ENCODE peak calls at places on chromosomes 5 and 9, in six cellular contexts. One of them, this sample, is unnamed.

GRCh38 chr9:97802276-97802675 is 50.8 kb upstream of the FOXE1 start:
- DNase-seq in H1: no peak
- DNase-seq in H9: no peak
- DNase-seq in mesenchymal stem cell: peak
- DNase-seq in IMR-90: peak
- DNase-seq in trophoblast cell: peak
- DNase-seq in this sample: no peak

GRCh38 chr9:137055385-137056364 is 1.8 kb upstream of the ENTPD2 start:
- DNase-seq in H1: no peak
- DNase-seq in mesenchymal stem cell: no peak
- DNase-seq in IMR-90: peak
- DNase-seq in trophoblast cell: no peak
- DNase-seq in H9: no peak
- DNase-seq in this sample: no peak

GRCh38 chr9:38641985-38642864 is 21.8 kb upstream of the ANKRD18A start:
- DNase-seq in trophoblast cell: no peak
- DNase-seq in H1: peak
- DNase-seq in mesenchymal stem cell: peak
- DNase-seq in IMR-90: peak
- DNase-seq in H9: peak
- DNase-seq in this sample: peak

GRCh38 chr5:393846-394275 is 49.1 kb upstream of the EXOC3 start:
- DNase-seq in mesenchymal stem cell: peak
- DNase-seq in H9: peak
- DNase-seq in H1: no peak
- DNase-seq in IMR-90: peak
- DNase-seq in trophoblast cell: peak
- DNase-seq in this sample: no peak

GRCh38 chr9:115884846-115885245 is 268.7 kb upstream of the PAPPA start:
- DNase-seq in IMR-90: peak
- DNase-seq in trophoblast cell: no peak
- DNase-seq in H9: no peak
- DNase-seq in H1: no peak
- DNase-seq in mesenchymal stem cell: peak
- DNase-seq in this sample: no peak

GRCh38 chr9:130405657-130406257 is 39.0 kb upstream of the ASS1 start:
- DNase-seq in H9: no peak
- DNase-seq in IMR-90: no peak
- DNase-seq in trophoblast cell: no peak
- DNase-seq in H1: no peak
- DNase-seq in mesenchymal stem cell: no peak
- DNase-seq in this sample: no peak

GRCh38 chr5:125326114-125326513 is 579.7 kb upstream of the ZNF608 start:
- DNase-seq in trophoblast cell: no peak
- DNase-seq in mesenchymal stem cell: peak
- DNase-seq in IMR-90: peak
- DNase-seq in H9: no peak
- DNase-seq in H1: no peak
- DNase-seq in this sample: no peak

GRCh38 chr9:87535817-87536539 is 38.3 kb downstream of the DAPK1 start:
- DNase-seq in IMR-90: no peak
- DNase-seq in trophoblast cell: no peak
- DNase-seq in mesenchymal stem cell: no peak
- DNase-seq in H1: no peak
- DNase-seq in H9: peak
- DNase-seq in this sample: no peak

GRCh38 chr9:134425401-134425800 is 99.1 kb downstream of the RXRA start:
- DNase-seq in H1: no peak
- DNase-seq in H9: no peak
- DNase-seq in IMR-90: no peak
- DNase-seq in trophoblast cell: no peak
- DNase-seq in mesenchymal stem cell: no peak
- DNase-seq in this sample: no peak

GRCh38 chr9:124343533-124344290 is 71.5 kb downstream of the PSMB7 start:
- DNase-seq in trophoblast cell: no peak
- DNase-seq in mesenchymal stem cell: no peak
- DNase-seq in H1: no peak
- DNase-seq in H9: no peak
- DNase-seq in IMR-90: no peak
- DNase-seq in this sample: no peak

GRCh38 chr9:2722715-2723114 is 5.4 kb downstream of the KCNV2 start:
- DNase-seq in H9: peak
- DNase-seq in IMR-90: peak
- DNase-seq in H1: no peak
- DNase-seq in mesenchymal stem cell: no peak
- DNase-seq in trophoblast cell: no peak
- DNase-seq in this sample: no peak

GRCh38 chr9:106487256-106487655 is 375.7 kb upstream of the ZNF462 start:
- DNase-seq in IMR-90: no peak
- DNase-seq in H1: no peak
- DNase-seq in mesenchymal stem cell: no peak
- DNase-seq in trophoblast cell: no peak
- DNase-seq in H9: no peak
- DNase-seq in this sample: no peak

GRCh38 chr9:21656776-21657637 is 145.4 kb upstream of the MTAP start:
- DNase-seq in IMR-90: peak
- DNase-seq in mesenchymal stem cell: no peak
- DNase-seq in H9: no peak
- DNase-seq in trophoblast cell: no peak
- DNase-seq in H1: no peak
- DNase-seq in this sample: no peak

GRCh38 chr5:142717582-142718215 is 31.8 kb upstream of the FGF1 start:
- DNase-seq in H9: peak
- DNase-seq in mesenchymal stem cell: peak
- DNase-seq in IMR-90: peak
- DNase-seq in trophoblast cell: no peak
- DNase-seq in H1: no peak
- DNase-seq in this sample: no peak

GRCh38 chr5:170107674-170108073 is 2.0 kb downstream of the FOXI1 start:
- DNase-seq in trophoblast cell: no peak
- DNase-seq in IMR-90: no peak
- DNase-seq in H9: no peak
- DNase-seq in H1: peak
- DNase-seq in mesenchymal stem cell: no peak
- DNase-seq in this sample: no peak

GRCh38 chr9:111399772-111400563 is 69.9 kb upstream of the OR2K2 start:
- DNase-seq in mesenchymal stem cell: peak
- DNase-seq in trophoblast cell: no peak
- DNase-seq in H9: peak
- DNase-seq in H1: peak
- DNase-seq in IMR-90: peak
- DNase-seq in this sample: no peak

GRCh38 chr9:17462869-17463464 is 115.9 kb upstream of the SH3GL2 start:
- DNase-seq in IMR-90: peak
- DNase-seq in trophoblast cell: peak
- DNase-seq in H1: no peak
- DNase-seq in mesenchymal stem cell: peak
- DNase-seq in H9: no peak
- DNase-seq in this sample: peak

GRCh38 chr5:30894811-30895210 is 298.7 kb upstream of the CDH6 start:
- DNase-seq in IMR-90: peak
- DNase-seq in H9: no peak
- DNase-seq in H1: no peak
- DNase-seq in mesenchymal stem cell: no peak
- DNase-seq in trophoblast cell: no peak
- DNase-seq in this sample: no peak

GRCh38 chr9:113536483-113537226 is 73.1 kb downstream of the RGS3 start:
- DNase-seq in H1: no peak
- DNase-seq in H9: peak
- DNase-seq in mesenchymal stem cell: peak
- DNase-seq in IMR-90: no peak
- DNase-seq in trophoblast cell: no peak
- DNase-seq in this sample: peak

GRCh38 chr9:134629061-134629585 is 12.5 kb upstream of the COL5A1 start:
- DNase-seq in H9: peak
- DNase-seq in H1: no peak
- DNase-seq in trophoblast cell: no peak
- DNase-seq in mesenchymal stem cell: no peak
- DNase-seq in IMR-90: no peak
- DNase-seq in this sample: no peak

GRCh38 chr9:134525841-134526797 is 115.5 kb upstream of the COL5A1 start:
- DNase-seq in H9: no peak
- DNase-seq in trophoblast cell: no peak
- DNase-seq in IMR-90: no peak
- DNase-seq in mesenchymal stem cell: peak
- DNase-seq in H1: no peak
- DNase-seq in this sample: no peak

DNA sequence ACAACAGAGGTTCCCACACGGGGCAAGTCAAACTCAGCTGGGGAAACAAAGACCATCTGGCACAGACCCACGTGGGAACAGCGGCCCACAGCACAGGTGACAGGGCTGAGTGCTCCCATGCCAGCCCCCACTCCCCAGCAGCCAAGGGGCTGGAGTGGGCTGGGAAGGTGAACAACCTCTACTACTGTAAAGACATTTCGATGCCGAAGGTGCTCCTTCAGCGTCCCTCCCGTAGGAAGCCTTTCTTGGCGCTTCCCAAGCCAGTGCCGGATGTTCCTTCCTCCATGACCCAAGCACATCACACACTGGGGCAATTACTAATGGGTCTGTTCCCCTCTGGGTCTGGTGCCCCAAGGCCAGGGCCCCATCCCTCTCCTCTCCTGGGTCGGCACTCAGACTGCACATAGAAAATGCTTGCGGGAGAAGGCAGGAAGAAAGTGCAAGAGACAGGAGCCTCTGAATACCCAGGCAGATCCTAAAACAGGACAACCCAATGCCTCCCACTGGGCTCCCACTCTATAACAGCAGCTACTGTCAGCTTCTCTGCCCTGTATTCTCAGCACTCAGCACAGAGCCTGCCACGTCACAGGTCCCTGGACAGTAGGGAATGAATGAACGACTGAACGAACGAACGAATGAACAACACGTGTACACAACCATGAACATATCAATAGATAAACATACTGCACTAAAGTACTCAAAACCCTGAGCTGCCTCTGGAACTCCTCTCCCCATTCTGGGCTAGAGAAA is 77.0 kb upstream of the LRRTM2 start:
- DNase-seq in H9: no peak
- DNase-seq in mesenchymal stem cell: no peak
- DNase-seq in H1: no peak
- DNase-seq in IMR-90: no peak
- DNase-seq in trophoblast cell: no peak
- DNase-seq in this sample: no peak
- H3K14ac ChIP-seq in H9: no peak
- H3K14ac ChIP-seq in mesenchymal stem cell: no peak
- H3K14ac ChIP-seq in H1: no peak
- H3K14ac ChIP-seq in IMR-90: no peak
- H3K14ac ChIP-seq in trophoblast cell: no peak
- H3K14ac ChIP-seq in this sample: peak

DNA sequence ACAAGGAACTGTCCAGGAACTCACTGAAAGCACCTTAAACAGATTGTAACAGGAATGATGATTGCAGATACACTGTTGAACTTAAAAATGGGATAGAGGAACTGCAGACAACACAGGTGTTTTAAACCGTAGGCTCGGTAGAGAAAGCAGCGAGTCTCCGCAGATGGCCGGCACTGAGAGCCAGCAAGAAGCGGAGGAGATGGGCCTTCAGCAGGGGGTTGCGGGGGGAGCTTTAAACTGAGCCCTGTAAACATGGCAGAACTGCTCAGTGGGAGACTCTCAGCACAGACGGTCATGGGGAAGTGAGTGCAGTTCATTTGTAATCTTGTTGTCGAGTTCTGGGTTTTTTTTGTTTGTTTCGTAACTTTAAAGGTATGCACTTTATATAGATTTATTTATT is 155.1 kb upstream of the OTULINL start:
- DNase-seq in IMR-90: no peak
- DNase-seq in trophoblast cell: no peak
- DNase-seq in H1: no peak
- DNase-seq in mesenchymal stem cell: no peak
- DNase-seq in H9: no peak
- DNase-seq in this sample: no peak
- H3K14ac ChIP-seq in IMR-90: no peak
- H3K14ac ChIP-seq in trophoblast cell: no peak
- H3K14ac ChIP-seq in H1: no peak
- H3K14ac ChIP-seq in mesenchymal stem cell: no peak
- H3K14ac ChIP-seq in H9: no peak
- H3K14ac ChIP-seq in this sample: no peak

GRCh38 chr5:33794550-33795300 is 97.1 kb downstream of the ADAMTS12 start:
- DNase-seq in H1: no peak
- DNase-seq in mesenchymal stem cell: peak
- DNase-seq in H9: no peak
- DNase-seq in IMR-90: peak
- DNase-seq in trophoblast cell: no peak
- DNase-seq in this sample: no peak
- H3K14ac ChIP-seq in H1: no peak
- H3K14ac ChIP-seq in mesenchymal stem cell: no peak
- H3K14ac ChIP-seq in H9: no peak
- H3K14ac ChIP-seq in IMR-90: peak
- H3K14ac ChIP-seq in trophoblast cell: no peak
- H3K14ac ChIP-seq in this sample: no peak

DNA sequence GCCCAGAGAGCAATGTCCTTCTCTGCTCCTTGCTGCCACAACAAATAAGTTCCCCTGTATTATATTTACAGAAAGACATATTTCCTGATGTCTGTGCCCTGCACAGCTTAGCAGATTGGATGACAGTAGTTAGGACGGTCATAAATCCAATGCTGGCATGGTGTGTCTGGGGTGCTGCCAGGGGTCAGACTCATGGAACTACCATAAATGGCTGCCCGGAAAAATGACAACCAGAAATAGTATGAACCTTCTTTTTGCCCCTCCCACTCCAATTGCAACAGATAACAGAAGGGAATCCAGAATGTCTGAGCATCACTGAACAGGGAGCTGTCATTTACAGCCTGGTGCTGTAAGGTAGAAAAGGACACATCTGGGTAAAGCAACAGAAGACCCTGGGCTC is 511.2 kb downstream of the PSAT1 start:
- DNase-seq in H9: no peak
- DNase-seq in H1: no peak
- DNase-seq in mesenchymal stem cell: no peak
- DNase-seq in trophoblast cell: no peak
- DNase-seq in IMR-90: no peak
- DNase-seq in this sample: no peak
- H3K14ac ChIP-seq in H9: no peak
- H3K14ac ChIP-seq in H1: no peak
- H3K14ac ChIP-seq in mesenchymal stem cell: no peak
- H3K14ac ChIP-seq in trophoblast cell: no peak
- H3K14ac ChIP-seq in IMR-90: no peak
- H3K14ac ChIP-seq in this sample: no peak

GRCh38 chr9:70117835-70118319 is 74.2 kb downstream of the MAMDC2 start:
- DNase-seq in H1: no peak
- DNase-seq in trophoblast cell: peak
- DNase-seq in H9: no peak
- DNase-seq in IMR-90: peak
- DNase-seq in mesenchymal stem cell: no peak
- DNase-seq in this sample: no peak
- H3K14ac ChIP-seq in H1: no peak
- H3K14ac ChIP-seq in trophoblast cell: no peak
- H3K14ac ChIP-seq in H9: no peak
- H3K14ac ChIP-seq in IMR-90: no peak
- H3K14ac ChIP-seq in mesenchymal stem cell: no peak
- H3K14ac ChIP-seq in this sample: no peak

This sample was measured in neuronal stem cell.